ENCODE peak calls at places on chromosomes 16 and 17, in seven cellular contexts. O is caudate nucleus; A is CD8-positive, alpha-beta T cell; S is endothelial cell; D is T-cell; W is 8988T; L is fibroblast of pulmonary artery. N is an unnamed sample.
A peak's percentile ranks its signal among the peaks of the same experiment; 100 is the strongest.

GRCh38 chr17:41278176-41278955 is 2.9 kb downstream of the KRTAP9-7 start:
- DNase-seq in S (no peak), L (no peak), A (no peak), D (no peak), O (no peak), W (no peak), N (no peak)

GRCh38 chr17:62703776-62704380 is 76.4 kb downstream of the MRC2 start:
- DNase-seq in S (peak; percentile 92), O (no peak), D (peak; percentile 18), W (no peak), A (peak; percentile 88), L (peak; percentile 62), N (peak; percentile 55)

GRCh38 chr17:17345686-17346427 is 42.7 kb downstream of the NT5M start:
- DNase-seq in L (no peak), A (peak; percentile 5), W (peak; percentile 5), S (no peak), D (no peak), O (no peak), N (no peak)

GRCh38 chr17:28112199-28112995 is 69.9 kb downstream of the NLK start:
- DNase-seq in O (no peak), A (no peak), L (peak; percentile 53), W (no peak), S (no peak), D (no peak), N (peak; percentile 64)

GRCh38 chr16:16110111-16110490 is 113.2 kb downstream of the ABCC6 start:
- DNase-seq in O (no peak), S (no peak), D (no peak), L (no peak), A (no peak), W (no peak), N (no peak)

GRCh38 chr17:78330570-78331224 is 29.2 kb downstream of the SOCS3 start:
- DNase-seq in S (no peak), O (no peak), L (no peak), A (no peak), D (no peak), W (no peak), N (peak; percentile 48)

GRCh38 chr17:73753751-73754496 is 109.7 kb upstream of the SDK2 start:
- DNase-seq in S (no peak), W (no peak), O (no peak), D (no peak), A (no peak), L (no peak), N (no peak)

GRCh38 chr17:48589831-48590602 is at the start of gene HOXB3:
- DNase-seq in L (no peak), S (no peak), D (no peak), W (no peak), A (no peak), O (no peak), N (peak; percentile 82)

GRCh38 chr17:19417611-19418010 is 6.6 kb downstream of the RNF112 start:
- DNase-seq in O (no peak), L (no peak), D (no peak), W (no peak), A (no peak), S (no peak), N (no peak)

GRCh38 chr16:3088450-3088849 is 10.6 kb downstream of the ZSCAN10 start:
- DNase-seq in S (no peak), O (no peak), W (no peak), L (no peak), A (no peak), D (no peak), N (no peak)

N was measured in fibroblast of villous mesenchyme.